ENCODE peak calls at places on chromosome 3, in seven cellular contexts. D, U, V, C, J, T and K are unnamed samples.

GRCh38 chr3:99859855-99860254 is 42.2 kb downstream of the CMSS1 start:
- DNase-seq in D (no peak), U (no peak), V (no peak), C (no peak), J (no peak), T (no peak), K (no peak)

GRCh38 chr3:45110185-45110833 is 35.9 kb downstream of the CDCP1 start:
- DNase-seq in D (no peak), U (no peak), V (peak; percentile 8), C (peak; percentile 27), J (no peak), T (no peak), K (no peak)

GRCh38 chr3:57755368-57756021 is 614 bp upstream of the SLMAP start:
- DNase-seq in D (peak; percentile 47), U (peak; percentile 20), V (no peak), C (peak; percentile 9), J (peak; percentile 30), T (peak; percentile 86), K (no peak)

GRCh38 chr3:47583320-47584075 is 4.8 kb upstream of the CSPG5 start:
- DNase-seq in D (no peak), U (no peak), V (no peak), C (no peak), J (no peak), T (no peak), K (no peak)

GRCh38 chr3:151875759-151876158 is 2.3 kb downstream of the SUCNR1 start:
- DNase-seq in D (no peak), U (no peak), V (no peak), C (no peak), J (no peak), T (no peak), K (no peak)

GRCh38 chr3:170021083-170021482 is 16.7 kb upstream of the GPR160 start:
- DNase-seq in D (no peak), U (no peak), V (no peak), C (no peak), J (no peak), T (no peak), K (no peak)

GRCh38 chr3:194330579-194330978 is 20.5 kb downstream of the CPN2 start:
- DNase-seq in D (no peak), U (no peak), V (no peak), C (no peak), J (no peak), T (no peak), K (no peak)

GRCh38 chr3:172362583-172362982 is 85.7 kb downstream of the GHSR start:
- DNase-seq in D (no peak), U (no peak), V (no peak), C (no peak), J (no peak), T (no peak), K (no peak)

GRCh38 chr3:138442996-138443395 is 8.6 kb downstream of the ESYT3 start:
- DNase-seq in D (no peak), U (no peak), V (no peak), C (no peak), J (no peak), T (no peak), K (no peak)

GRCh38 chr3:147406255-147407023 is at the start of gene ZIC4:
- DNase-seq in D (no peak), U (no peak), V (no peak), C (no peak), J (no peak), T (no peak), K (no peak)

GRCh38 chr3:4703054-4703480 is 209.9 kb downstream of the ITPR1 start:
- DNase-seq in D (no peak), U (no peak), V (no peak), C (no peak), J (no peak), T (no peak), K (no peak)

GRCh38 chr3:156483426-156483825 is 71.5 kb downstream of the SSR3 start:
- DNase-seq in D (no peak), U (no peak), V (no peak), C (no peak), J (no peak), T (no peak), K (no peak)

GRCh38 chr3:54188176-54188791 is 65.9 kb downstream of the CACNA2D3 start:
- DNase-seq in D (peak; percentile 32), U (peak; percentile 70), V (no peak), C (no peak), J (no peak), T (no peak), K (no peak)

GRCh38 chr3:127822836-127823589 is 698 bp upstream of the MGLL start:
- DNase-seq in D (no peak), U (peak; percentile 28), V (no peak), C (no peak), J (no peak), T (no peak), K (no peak)

GRCh38 chr3:150145659-150146058 is 175.0 kb upstream of the PFN2 start:
- DNase-seq in D (no peak), U (no peak), V (no peak), C (no peak), J (no peak), T (no peak), K (no peak)

GRCh38 chr3:123104550-123104949 is 37.7 kb downstream of the PDIA5 start:
- DNase-seq in D (no peak), U (no peak), V (no peak), C (no peak), J (no peak), T (no peak), K (no peak)

GRCh38 chr3:13700362-13700761 is 151.4 kb downstream of the FBLN2 start:
- DNase-seq in D (no peak), U (peak; percentile 54), V (no peak), C (no peak), J (no peak), T (no peak), K (no peak)